ENCODE peak calls at places on chromosome 13, in four cellular contexts. One of them, this sample, is unnamed.
A peak's percentile ranks its signal among the peaks of the same experiment; 100 is the strongest.

GRCh38 chr13:46796129-46796514 is 839 bp downstream of the ESD start:
- DNase-seq in PC-3: no peak
- DNase-seq in AG08395: no peak
- DNase-seq in A549: no peak
- DNase-seq in this sample: no peak

GRCh38 chr13:94121686-94122085 is 357.8 kb downstream of the DCT start:
- DNase-seq in A549: no peak
- DNase-seq in AG08395: peak; percentile 54
- DNase-seq in PC-3: peak; percentile 32
- DNase-seq in this sample: peak; percentile 55

GRCh38 chr13:80237646-80238045 is 103.3 kb downstream of the SPRY2 start:
- DNase-seq in A549: no peak
- DNase-seq in AG08395: peak; percentile 40
- DNase-seq in PC-3: no peak
- DNase-seq in this sample: peak; percentile 7

GRCh38 chr13:110980921-110981320 is 66.1 kb upstream of the ANKRD10 start:
- DNase-seq in AG08395: no peak
- DNase-seq in PC-3: no peak
- DNase-seq in A549: no peak
- DNase-seq in this sample: no peak

GRCh38 chr13:24267283-24267682 is 42.1 kb upstream of the C1QTNF9 start:
- DNase-seq in PC-3: no peak
- DNase-seq in AG08395: peak; percentile 54
- DNase-seq in A549: no peak
- DNase-seq in this sample: no peak

GRCh38 chr13:36310417-36311108 is 12.9 kb upstream of the CCDC169 start:
- DNase-seq in AG08395: no peak
- DNase-seq in PC-3: no peak
- DNase-seq in A549: no peak
- DNase-seq in this sample: no peak

GRCh38 chr13:92187378-92187989 is 789.1 kb downstream of the GPC5 start:
- DNase-seq in AG08395: peak; percentile 47
- DNase-seq in A549: peak; percentile 1
- DNase-seq in PC-3: peak; percentile 46
- DNase-seq in this sample: peak; percentile 75

GRCh38 chr13:110432522-110432921 is 125.4 kb downstream of the COL4A2 start:
- DNase-seq in A549: no peak
- DNase-seq in PC-3: no peak
- DNase-seq in AG08395: no peak
- DNase-seq in this sample: no peak

GRCh38 chr13:99926014-99926731 is 45.4 kb downstream of the ZIC5 start:
- DNase-seq in AG08395: peak; percentile 59
- DNase-seq in A549: peak; percentile 24
- DNase-seq in PC-3: peak; percentile 58
- DNase-seq in this sample: peak; percentile 29

GRCh38 chr13:98766716-98767115 is 14.2 kb upstream of the SLC15A1 start:
- DNase-seq in AG08395: no peak
- DNase-seq in A549: no peak
- DNase-seq in PC-3: no peak
- DNase-seq in this sample: no peak

GRCh38 chr13:31172535-31172934 is 10.8 kb upstream of the HSPH1 start:
- DNase-seq in AG08395: peak; percentile 55
- DNase-seq in PC-3: peak; percentile 96
- DNase-seq in A549: peak; percentile 27
- DNase-seq in this sample: peak; percentile 92

This sample was measured in astrocyte of the hippocampus.